ENCODE peak calls at places on chromosomes 5 and 9, in eight cellular contexts. W is trophoblast cell, U is SJSA1, B is fibroblast of lung, H is pancreas, I is heart left ventricle, K is GM06990, S is brain microvascular endothelial cell. Z is an unnamed sample.

GRCh38 chr5:176812269-176813259 is 2.2 kb downstream of the UNC5A start:
- DNase-seq in I (no peak), B (no peak), H (no peak), W (peak; percentile 23), K (no peak), U (no peak), S (peak; percentile 11), Z (peak; percentile 46)

GRCh38 chr5:75055727-75056144 is 3.4 kb upstream of the GCNT4 start:
- DNase-seq in I (no peak), W (peak; percentile 86), K (no peak), H (no peak), B (no peak), S (peak; percentile 27), U (peak; percentile 62), Z (no peak)

GRCh38 chr9:94011134-94011533 is 56.0 kb upstream of the BARX1 start:
- DNase-seq in W (no peak), K (no peak), U (no peak), H (no peak), B (peak; percentile 11), I (no peak), S (no peak), Z (peak; percentile 22)

GRCh38 chr5:157917909-157918809 is 59.2 kb upstream of the CLINT1 start:
- DNase-seq in W (peak; percentile 79), S (peak; percentile 85), I (peak; percentile 51), H (no peak), B (peak; percentile 73), K (no peak), U (peak; percentile 75), Z (peak; percentile 90)

GRCh38 chr9:78666818-78667429 is 370.0 kb downstream of the PSAT1 start:
- DNase-seq in S (no peak), I (no peak), W (no peak), B (no peak), H (no peak), K (no peak), U (no peak), Z (no peak)

GRCh38 chr5:66074891-66075290 is 69.2 kb upstream of the SREK1 start:
- DNase-seq in B (no peak), U (no peak), W (no peak), H (no peak), S (no peak), K (no peak), I (no peak), Z (no peak)

GRCh38 chr9:36891341-36891811 is 142.7 kb downstream of the PAX5 start:
- DNase-seq in K (no peak), U (no peak), S (no peak), I (no peak), W (peak; percentile 23), H (no peak), B (no peak), Z (no peak)

GRCh38 chr5:139689631-139690384 is 41.7 kb downstream of the CXXC5 start:
- DNase-seq in H (peak; percentile 95), W (no peak), U (no peak), K (no peak), B (peak; percentile 58), I (no peak), S (no peak), Z (no peak)

GRCh38 chr5:101393795-101394450 is 490.8 kb upstream of the ST8SIA4 start:
- DNase-seq in U (no peak), W (no peak), B (peak; percentile 53), H (no peak), I (no peak), K (no peak), S (no peak), Z (no peak)

GRCh38 chr9:110995511-110996340 is 42.5 kb downstream of the LPAR1 start:
- DNase-seq in S (no peak), U (no peak), H (no peak), I (no peak), W (no peak), K (peak; percentile 66), B (peak; percentile 51), Z (no peak)

GRCh38 chr9:8025532-8025931 is 226.0 kb upstream of the DMAC1 start:
- DNase-seq in B (peak; percentile 26), I (no peak), W (no peak), K (no peak), U (no peak), S (no peak), H (no peak), Z (no peak)

GRCh38 chr5:168899264-168899663 is 320.1 kb upstream of the PANK3 start:
- DNase-seq in H (no peak), S (no peak), K (no peak), I (no peak), W (no peak), U (no peak), B (no peak), Z (no peak)

GRCh38 chr9:72305102-72305546 is 59.9 kb downstream of the ZFAND5 start:
- DNase-seq in K (peak; percentile 12), H (no peak), B (peak; percentile 60), I (peak; percentile 89), W (peak; percentile 95), S (peak; percentile 42), U (no peak), Z (peak; percentile 16)

GRCh38 chr5:11793396-11793795 is 110.8 kb downstream of the CTNND2 start:
- DNase-seq in S (no peak), H (no peak), U (no peak), I (no peak), W (no peak), B (no peak), K (no peak), Z (no peak)

GRCh38 chr5:34609951-34610431 is 46.1 kb upstream of the RAI14 start:
- DNase-seq in B (no peak), U (no peak), I (no peak), K (no peak), S (no peak), H (no peak), W (no peak), Z (peak; percentile 64)

GRCh38 chr5:169100735-169101075 is 200.2 kb downstream of the SLIT3 start:
- DNase-seq in H (no peak), B (no peak), U (peak; percentile 76), W (no peak), K (no peak), I (no peak), S (peak; percentile 74), Z (peak; percentile 77)

GRCh38 chr5:683619-684481 is 9.3 kb downstream of the TPPP start:
- DNase-seq in S (no peak), W (no peak), B (no peak), I (peak; percentile 6), H (peak; percentile 62), U (peak; percentile 54), K (no peak), Z (no peak)

GRCh38 chr9:74500584-74500924 is 3.4 kb downstream of the RORB start:
- DNase-seq in W (no peak), K (no peak), S (no peak), I (no peak), H (no peak), U (no peak), B (no peak), Z (no peak)

GRCh38 chr9:74498616-74499095 is 1.5 kb downstream of the RORB start:
- DNase-seq in W (no peak), S (no peak), U (no peak), K (no peak), H (peak; percentile 71), I (no peak), B (no peak), Z (no peak)

GRCh38 chr9:74499111-74499601 is 2.0 kb downstream of the RORB start:
- DNase-seq in W (no peak), I (no peak), B (no peak), H (peak; percentile 39), U (no peak), S (no peak), K (no peak), Z (no peak)

GRCh38 chr9:74499770-74500583 is 2.8 kb downstream of the RORB start:
- DNase-seq in H (peak; percentile 44), W (no peak), I (no peak), K (no peak), S (no peak), U (no peak), B (peak; percentile 6), Z (no peak)

GRCh38 chr9:74503219-74503618 is 6.1 kb downstream of the RORB start:
- DNase-seq in W (peak; percentile 43), S (no peak), H (no peak), U (no peak), I (no peak), B (no peak), K (no peak), Z (no peak)
- H3K27me3 ChIP-seq in W (peaks cover 30% of the 10 kb centered on the region), S (peaks cover 33% of the 10 kb centered on the region), H (peaks cover 25% of the 10 kb centered on the region), U (peaks cover 23% of the 10 kb centered on the region), I (peaks cover 48% of the 10 kb centered on the region), B (peaks cover 26% of the 10 kb centered on the region), K (peaks cover 6% of the 10 kb centered on the region), Z (no peaks in the 10 kb centered on the region)

DNA sequence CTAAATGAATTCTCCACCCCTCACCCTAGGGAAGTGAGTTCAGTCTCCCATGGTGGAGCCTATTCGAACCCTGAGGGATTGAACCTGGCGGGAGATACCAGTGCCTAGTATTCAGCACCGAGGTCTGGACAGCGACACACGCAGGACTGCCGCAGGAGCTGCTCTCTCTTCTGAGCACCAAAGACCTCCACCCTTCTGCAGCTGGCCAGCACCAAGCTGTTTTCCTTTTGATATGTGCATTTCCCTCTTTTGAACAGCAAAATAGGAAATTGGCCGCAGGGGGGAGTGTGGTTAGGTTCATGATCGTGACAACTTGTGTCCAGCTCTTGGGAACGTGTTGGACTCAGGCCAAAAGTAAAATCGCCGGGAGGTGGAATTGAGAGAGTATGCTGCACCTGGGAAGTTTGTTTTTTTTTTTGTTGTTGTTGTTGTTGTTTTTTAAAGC is 1.2 kb upstream of the PCSK1 start:
- DNase-seq in I (peak; percentile 46), H (peak; percentile 78), B (peak; percentile 80), S (peak; percentile 73), W (peak; percentile 65), K (peak; percentile 9), U (peak; percentile 71), Z (peak; percentile 72)
- H3K4me3 ChIP-seq in I (no peak overlapping the region), H (no peak overlapping the region), B (no peak overlapping the region), S (no peak overlapping the region), W (no peak overlapping the region), K (no peak overlapping the region), U (no peak overlapping the region), Z (no peak overlapping the region)

DNA sequence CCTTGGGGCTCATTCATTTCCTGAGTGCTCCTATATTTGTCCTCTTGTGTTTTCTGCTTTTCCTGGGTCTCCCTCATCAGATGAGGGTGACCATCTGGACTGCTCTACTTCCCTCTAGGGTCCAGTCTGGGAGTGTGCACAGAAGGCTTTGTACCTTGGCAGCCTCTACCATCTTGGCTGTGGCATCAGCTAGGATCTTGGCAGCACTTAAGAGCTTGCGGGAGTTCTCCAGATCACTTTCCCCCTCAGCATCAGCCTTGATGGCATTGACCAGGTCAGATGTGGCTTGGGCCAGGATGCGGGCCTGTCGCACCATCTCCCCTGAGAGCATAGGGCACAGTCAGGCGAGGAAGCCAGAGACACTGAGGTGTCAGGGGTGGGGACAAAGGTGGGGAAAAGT is 15.8 kb downstream of the TLN1 start:
- DNase-seq in H (no peak), S (no peak), U (no peak), W (no peak), K (no peak), B (no peak), I (no peak), Z (peak; percentile 62)
- H3K36me3 ChIP-seq in H (peaks cover 78% of the 10 kb centered on the region), S (peaks cover 100% of the 10 kb centered on the region), U (peaks cover 85% of the 10 kb centered on the region), W (peaks cover 86% of the 10 kb centered on the region), K (peaks cover 76% of the 10 kb centered on the region), B (peaks cover 68% of the 10 kb centered on the region), I (peaks cover 100% of the 10 kb centered on the region), Z (peaks cover 100% of the 10 kb centered on the region)

DNA sequence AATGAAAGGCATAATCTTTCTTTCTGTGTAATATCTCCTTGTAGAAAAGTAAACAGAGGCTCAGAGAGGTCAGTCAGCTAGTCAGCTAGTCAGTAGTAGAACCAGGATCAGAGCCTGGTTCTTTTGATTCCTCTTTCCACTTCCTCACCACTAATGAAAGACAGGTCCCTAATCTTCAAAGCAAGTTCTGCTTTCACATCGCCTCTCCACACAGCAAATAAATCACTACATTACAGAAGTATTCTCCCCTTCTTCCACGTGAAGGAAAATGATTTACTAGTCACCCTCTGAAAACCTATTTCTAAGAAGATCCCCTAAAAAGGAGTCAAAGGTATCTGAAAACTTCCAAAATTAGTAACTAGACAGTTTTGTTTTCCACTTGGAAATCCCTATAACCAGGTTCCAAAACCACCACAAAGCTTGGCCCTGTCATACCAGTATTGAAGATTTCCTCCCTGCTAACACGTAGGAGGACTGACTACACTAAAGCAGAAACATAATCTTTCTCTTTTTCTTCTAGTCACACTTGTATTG is 140.5 kb upstream of the TARS1 start:
- DNase-seq in U (no peak), S (no peak), I (no peak), K (peak; percentile 22), H (no peak), B (no peak), W (peak; percentile 5), Z (no peak)
- H3K27me3 ChIP-seq in U (no peaks in the 10 kb centered on the region), S (no peaks in the 10 kb centered on the region), I (no peaks in the 10 kb centered on the region), K (no peaks in the 10 kb centered on the region), H (no peaks in the 10 kb centered on the region), B (no peaks in the 10 kb centered on the region), W (no peaks in the 10 kb centered on the region), Z (no peaks in the 10 kb centered on the region)

Z was measured in MG63.